ENCODE peak calls at places on chromosomes 11 and 22, in four cellular contexts. One of them, this sample, is unnamed.

GRCh38 chr11:57429946-57430345 is 3.0 kb upstream of the SLC43A3 start:
- DNase-seq in SK-N-SH: no peak
- DNase-seq in tibial nerve: no peak
- DNase-seq in cardiac fibroblast: no peak
- DNase-seq in this sample: no peak

GRCh38 chr22:31337178-31337577 is 9.0 kb downstream of the PATZ1 start:
- DNase-seq in cardiac fibroblast: no peak
- DNase-seq in SK-N-SH: no peak
- DNase-seq in tibial nerve: no peak
- DNase-seq in this sample: peak

GRCh38 chr11:75563978-75564552 is 2.0 kb downstream of the SERPINH1 start:
- DNase-seq in tibial nerve: no peak
- DNase-seq in SK-N-SH: no peak
- DNase-seq in cardiac fibroblast: peak
- DNase-seq in this sample: peak

GRCh38 chr11:27116684-27117083 is 76.1 kb downstream of the BBOX1 start:
- DNase-seq in cardiac fibroblast: peak
- DNase-seq in SK-N-SH: no peak
- DNase-seq in tibial nerve: no peak
- DNase-seq in this sample: peak

GRCh38 chr22:20080445-20080775 is 369 bp downstream of the DGCR8 start:
- DNase-seq in tibial nerve: no peak
- DNase-seq in SK-N-SH: peak
- DNase-seq in cardiac fibroblast: peak
- DNase-seq in this sample: peak

GRCh38 chr22:20319041-20319744 is 667 bp downstream of the DGCR6L start:
- DNase-seq in cardiac fibroblast: peak
- DNase-seq in SK-N-SH: peak
- DNase-seq in tibial nerve: no peak
- DNase-seq in this sample: no peak

GRCh38 chr11:133922078-133922870 is 34.5 kb downstream of the IGSF9B start:
- DNase-seq in tibial nerve: no peak
- DNase-seq in cardiac fibroblast: no peak
- DNase-seq in SK-N-SH: no peak
- DNase-seq in this sample: no peak

GRCh38 chr22:26887916-26888315 is 230.5 kb downstream of the MIAT start:
- DNase-seq in cardiac fibroblast: no peak
- DNase-seq in SK-N-SH: no peak
- DNase-seq in tibial nerve: no peak
- DNase-seq in this sample: no peak

GRCh38 chr11:134915881-134916280 is 503.8 kb upstream of the B3GAT1 start:
- DNase-seq in tibial nerve: no peak
- DNase-seq in SK-N-SH: no peak
- DNase-seq in cardiac fibroblast: no peak
- DNase-seq in this sample: no peak

GRCh38 chr22:38735465-38736256 is 20.1 kb downstream of the SUN2 start:
- DNase-seq in tibial nerve: no peak
- DNase-seq in SK-N-SH: no peak
- DNase-seq in cardiac fibroblast: no peak
- DNase-seq in this sample: no peak

GRCh38 chr11:95920460-95921105 is 3.3 kb downstream of the MTMR2 start:
- DNase-seq in cardiac fibroblast: peak
- DNase-seq in tibial nerve: no peak
- DNase-seq in SK-N-SH: no peak
- DNase-seq in this sample: peak

GRCh38 chr22:45879552-45879949 is 97.4 kb downstream of the WNT7B start:
- DNase-seq in cardiac fibroblast: no peak
- DNase-seq in tibial nerve: no peak
- DNase-seq in SK-N-SH: no peak
- DNase-seq in this sample: no peak

GRCh38 chr11:77967121-77967520 is 27.3 kb downstream of the INTS4 start:
- DNase-seq in SK-N-SH: no peak
- DNase-seq in cardiac fibroblast: no peak
- DNase-seq in tibial nerve: no peak
- DNase-seq in this sample: no peak

GRCh38 chr11:65643971-65644370 is 6.1 kb downstream of the SIPA1 start:
- DNase-seq in cardiac fibroblast: no peak
- DNase-seq in SK-N-SH: no peak
- DNase-seq in tibial nerve: no peak
- DNase-seq in this sample: peak

GRCh38 chr11:79047356-79047755 is 393.5 kb downstream of the TENM4 start:
- DNase-seq in SK-N-SH: no peak
- DNase-seq in cardiac fibroblast: no peak
- DNase-seq in tibial nerve: no peak
- DNase-seq in this sample: no peak

GRCh38 chr11:76579047-76579751 is 91.3 kb downstream of the LRRC32 start:
- DNase-seq in SK-N-SH: peak
- DNase-seq in tibial nerve: no peak
- DNase-seq in cardiac fibroblast: peak
- DNase-seq in this sample: no peak
- TF ChIP-seq CTCF in SK-N-SH: peak
- TF ChIP-seq CTCF in tibial nerve: peak
- TF ChIP-seq CTCF in cardiac fibroblast: peak
- TF ChIP-seq CTCF in this sample: no peak

GRCh38 chr22:43088979-43089717 is at the start of gene TTLL1:
- DNase-seq in cardiac fibroblast: peak
- DNase-seq in tibial nerve: peak
- DNase-seq in SK-N-SH: peak
- DNase-seq in this sample: peak
- TF ChIP-seq CTCF in cardiac fibroblast: peak
- TF ChIP-seq CTCF in tibial nerve: peak
- TF ChIP-seq CTCF in SK-N-SH: no peak
- TF ChIP-seq CTCF in this sample: no peak

GRCh38 chr11:34432822-34433221 is 5.9 kb upstream of the CAT start:
- DNase-seq in tibial nerve: no peak
- DNase-seq in SK-N-SH: no peak
- DNase-seq in cardiac fibroblast: no peak
- DNase-seq in this sample: no peak

GRCh38 chr11:34433899-34434298 is 4.8 kb upstream of the CAT start:
- DNase-seq in cardiac fibroblast: no peak
- DNase-seq in tibial nerve: no peak
- DNase-seq in SK-N-SH: no peak
- DNase-seq in this sample: no peak

GRCh38 chr11:34426766-34427170 is 12.0 kb upstream of the CAT start:
- DNase-seq in tibial nerve: no peak
- DNase-seq in SK-N-SH: peak
- DNase-seq in cardiac fibroblast: no peak
- DNase-seq in this sample: no peak

GRCh38 chr11:34427171-34427805 is 11.4 kb upstream of the CAT start:
- DNase-seq in tibial nerve: no peak
- DNase-seq in SK-N-SH: peak
- DNase-seq in cardiac fibroblast: peak
- DNase-seq in this sample: peak

GRCh38 chr11:34431979-34432378 is 6.8 kb upstream of the CAT start:
- DNase-seq in SK-N-SH: no peak
- DNase-seq in tibial nerve: no peak
- DNase-seq in cardiac fibroblast: no peak
- DNase-seq in this sample: no peak
- TF ChIP-seq CTCF in SK-N-SH: no peak
- TF ChIP-seq CTCF in tibial nerve: no peak
- TF ChIP-seq CTCF in cardiac fibroblast: no peak
- TF ChIP-seq CTCF in this sample: no peak

DNA sequence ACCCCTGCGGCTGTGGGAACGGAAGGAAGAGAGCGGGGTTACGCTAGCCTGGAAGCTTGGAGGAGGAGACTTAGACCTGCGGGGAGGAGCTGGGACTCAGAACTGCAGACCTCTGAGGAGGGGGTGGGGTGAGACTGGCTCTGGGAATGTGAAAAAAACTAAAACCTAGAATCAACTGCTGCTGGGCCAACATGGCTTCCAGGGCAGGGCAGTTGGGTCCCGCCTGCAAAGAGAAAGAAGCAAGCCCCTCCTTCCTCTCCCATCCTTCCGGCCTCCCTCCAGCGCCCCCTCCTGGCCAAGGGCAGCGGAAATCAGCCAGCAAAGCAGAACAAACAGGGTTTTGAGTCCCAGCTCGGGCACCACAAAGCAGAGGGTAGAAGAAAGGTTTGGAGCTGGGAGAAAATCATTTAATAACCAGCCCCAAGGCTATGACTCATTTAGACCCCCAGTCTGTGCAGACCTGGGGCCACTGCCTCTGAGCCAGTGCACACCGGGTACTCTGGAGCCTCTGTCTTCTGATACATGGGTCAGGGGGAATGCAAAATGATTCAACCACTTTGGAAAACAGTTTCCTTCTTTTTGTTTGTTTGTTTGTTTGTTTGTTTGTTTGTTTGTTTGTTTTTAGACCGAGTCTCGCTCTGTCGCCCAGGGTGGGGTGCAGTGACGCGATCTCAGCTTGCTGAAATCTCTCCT is 7.3 kb upstream of the NCF4 start:
- DNase-seq in SK-N-SH: peak
- DNase-seq in cardiac fibroblast: peak
- DNase-seq in tibial nerve: no peak
- DNase-seq in this sample: peak
- TF ChIP-seq CTCF in SK-N-SH: peak
- TF ChIP-seq CTCF in cardiac fibroblast: peak
- TF ChIP-seq CTCF in tibial nerve: peak
- TF ChIP-seq CTCF in this sample: peak

GRCh38 chr11:61898247-61898582 is 6.9 kb upstream of the FADS3 start:
- DNase-seq in tibial nerve: no peak
- DNase-seq in SK-N-SH: no peak
- DNase-seq in cardiac fibroblast: no peak
- DNase-seq in this sample: no peak
- TF ChIP-seq CTCF in tibial nerve: no peak
- TF ChIP-seq CTCF in SK-N-SH: no peak
- TF ChIP-seq CTCF in cardiac fibroblast: no peak
- TF ChIP-seq CTCF in this sample: no peak

GRCh38 chr11:131670876-131671275 is 300.5 kb downstream of the NTM start:
- DNase-seq in tibial nerve: no peak
- DNase-seq in cardiac fibroblast: no peak
- DNase-seq in SK-N-SH: no peak
- DNase-seq in this sample: no peak
- TF ChIP-seq CTCF in tibial nerve: no peak
- TF ChIP-seq CTCF in cardiac fibroblast: no peak
- TF ChIP-seq CTCF in SK-N-SH: no peak
- TF ChIP-seq CTCF in this sample: no peak

This sample was measured in MCF 10A.